ENCODE peak calls at places on chromosome 22, in nine cellular contexts. O is coronary artery; D is CD4-positive, alpha-beta T cell; M is dorsolateral prefrontal cortex; K is natural killer cell; W is neural crest cell; B is AG10803; C is endothelial cell; X is kidney. L is an unnamed sample.

GRCh38 chr22:17137226-17137625 is 16.1 kb upstream of the TMEM121B start:
- DNase-seq in M (no peak), C (no peak), O (no peak), K (no peak), B (no peak), D (no peak), W (no peak), X (no peak), L (no peak)

GRCh38 chr22:22955276-22955798 is 67.7 kb downstream of the IGLL5 start:
- DNase-seq in B (no peak), W (no peak), O (no peak), C (no peak), X (no peak), D (no peak), K (no peak), M (no peak), L (no peak)

GRCh38 chr22:25161916-25162530 is 37.6 kb upstream of the CRYBB3 start:
- DNase-seq in B (no peak), D (no peak), W (no peak), M (no peak), X (no peak), C (no peak), O (no peak), K (no peak), L (no peak)

GRCh38 chr22:33922268-33922667 is 2.0 kb upstream of the LARGE1 start:
- DNase-seq in D (no peak), O (no peak), B (no peak), K (no peak), W (peak), X (no peak), C (peak), M (peak), L (no peak)

GRCh38 chr22:47102648-47103047 is 340.2 kb downstream of the TBC1D22A start:
- DNase-seq in O (no peak), X (no peak), W (no peak), D (no peak), M (no peak), K (no peak), B (no peak), C (no peak), L (no peak)

GRCh38 chr22:39135092-39135896 is 17.2 kb downstream of the CBX7 start:
- DNase-seq in W (peak), M (no peak), C (peak), O (no peak), K (no peak), B (peak), D (no peak), X (no peak), L (peak)

GRCh38 chr22:48100685-48101417 is 1338.4 kb downstream of the TBC1D22A start:
- DNase-seq in B (no peak), K (no peak), W (no peak), C (no peak), D (no peak), M (no peak), O (peak), X (no peak), L (no peak)

GRCh38 chr22:27114186-27114585 is 456.8 kb downstream of the MIAT start:
- DNase-seq in O (peak), X (no peak), D (no peak), W (no peak), C (no peak), K (no peak), B (no peak), M (no peak), L (no peak)

GRCh38 chr22:33090836-33091235 is 32.7 kb upstream of the SYN3 start:
- DNase-seq in K (no peak), B (no peak), W (no peak), O (no peak), X (no peak), C (no peak), D (no peak), M (no peak), L (no peak)

GRCh38 chr22:22799561-22799960 is 88.1 kb upstream of the IGLL5 start:
- DNase-seq in C (no peak), X (no peak), D (no peak), M (no peak), O (no peak), K (no peak), B (no peak), W (no peak), L (no peak)

GRCh38 chr22:22822106-22822505 is 65.5 kb upstream of the IGLL5 start:
- DNase-seq in X (no peak), C (no peak), W (no peak), O (no peak), D (no peak), B (no peak), K (no peak), M (no peak), L (no peak)

GRCh38 chr22:30600925-30601324 is 6.0 kb upstream of the TCN2 start:
- DNase-seq in D (no peak), M (no peak), B (no peak), O (no peak), W (no peak), C (no peak), K (no peak), X (no peak), L (no peak)

GRCh38 chr22:40426671-40427070 is 56.3 kb downstream of the SGSM3 start:
- DNase-seq in M (no peak), K (no peak), C (no peak), X (no peak), D (no peak), O (no peak), B (peak), W (no peak), L (no peak)

GRCh38 chr22:34902335-34902734 is 163.6 kb upstream of the ISX start:
- DNase-seq in M (no peak), D (no peak), B (no peak), C (no peak), O (no peak), K (no peak), X (no peak), W (no peak), L (no peak)

GRCh38 chr22:33927752-33928151 is 7.5 kb upstream of the LARGE1 start:
- DNase-seq in D (no peak), M (no peak), X (no peak), B (no peak), C (no peak), W (no peak), O (no peak), K (no peak), L (no peak)

GRCh38 chr22:39680486-39680885 is 109.9 kb downstream of the CACNA1I start:
- DNase-seq in M (no peak), B (no peak), K (no peak), D (no peak), C (no peak), O (no peak), X (no peak), W (no peak), L (no peak)

GRCh38 chr22:17865183-17866055 is 91.2 kb upstream of the BID start:
- DNase-seq in D (no peak), O (no peak), K (no peak), B (no peak), W (no peak), X (no peak), C (no peak), M (no peak), L (no peak)

GRCh38 chr22:30574095-30574981 is at the start of gene GAL3ST1:
- DNase-seq in B (no peak), K (no peak), C (no peak), W (peak), O (no peak), X (peak), D (no peak), M (peak), L (no peak)

GRCh38 chr22:35560824-35561223 is 20.2 kb downstream of the RASD2 start:
- DNase-seq in W (no peak), M (no peak), K (no peak), O (no peak), B (no peak), D (no peak), X (no peak), C (no peak), L (no peak)

GRCh38 chr22:35021166-35021565 is 44.8 kb upstream of the ISX start:
- DNase-seq in W (no peak), K (no peak), X (no peak), D (no peak), M (no peak), C (no peak), B (no peak), O (no peak), L (no peak)

DNA sequence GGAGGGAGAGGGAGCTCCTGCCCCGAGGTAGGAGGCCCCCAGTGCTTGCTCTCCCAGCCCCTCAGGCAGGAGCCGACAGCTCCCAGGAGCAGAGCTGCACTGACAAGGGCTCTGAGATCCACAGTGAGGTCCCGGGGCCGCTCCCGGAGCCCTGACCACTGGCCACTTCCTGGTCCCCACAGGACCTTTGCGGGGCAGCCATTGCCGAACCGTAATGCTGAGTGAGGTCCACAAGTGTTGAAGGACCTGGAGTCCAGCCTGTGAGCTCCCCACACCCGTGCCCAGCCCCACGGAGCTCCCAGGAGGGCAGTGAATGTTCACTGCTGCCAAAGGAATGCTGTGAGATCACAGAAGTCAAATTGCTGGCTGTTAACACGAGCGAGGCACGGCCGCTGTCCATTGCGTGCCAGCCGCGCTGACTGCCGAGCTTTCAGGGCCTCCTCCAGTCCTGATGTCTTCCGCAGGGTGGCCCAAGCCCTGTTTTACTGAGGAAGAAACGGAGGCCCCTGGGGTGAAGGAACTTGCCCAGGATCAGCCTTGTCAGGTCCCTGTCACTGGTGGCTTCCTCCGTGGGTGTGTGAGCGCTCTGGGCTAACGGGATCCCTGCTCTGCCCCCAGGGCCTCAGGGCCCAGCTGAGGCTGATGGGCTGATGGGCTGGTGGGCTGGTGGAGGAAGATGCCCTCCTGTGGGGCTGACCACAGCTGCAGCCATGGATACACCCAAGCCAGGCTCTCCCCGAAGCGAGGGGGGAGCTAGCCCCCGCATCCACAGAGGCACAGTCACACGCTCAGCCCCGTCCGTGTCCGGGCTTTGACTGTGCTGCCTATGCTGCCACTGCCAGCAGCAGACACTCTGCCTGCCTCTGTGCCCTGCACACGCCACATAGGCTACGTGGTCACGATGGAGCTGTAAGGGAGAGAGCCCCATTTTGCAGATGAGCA is 70.8 kb downstream of the WNT7B start:
- DNase-seq in D (no peak), W (no peak), K (no peak), C (no peak), M (no peak), O (no peak), X (no peak), B (peak), L (peak)
- TF ChIP-seq CTCF in D (no peak), W (no peak), K (no peak), C (no peak), M (no peak), O (no peak), X (no peak), B (peak), L (peak)

GRCh38 chr22:29348956-29349355 is 33.5 kb upstream of the RASL10A start:
- DNase-seq in X (no peak), O (no peak), D (no peak), M (no peak), C (no peak), W (no peak), B (no peak), K (no peak), L (no peak)
- TF ChIP-seq CTCF in X (no peak), O (no peak), D (no peak), M (no peak), C (no peak), W (no peak), B (no peak), K (no peak), L (no peak)

GRCh38 chr22:50425179-50425916 is 49.5 kb downstream of the SBF1 start:
- DNase-seq in O (no peak), D (no peak), M (no peak), X (peak), W (no peak), K (no peak), B (no peak), C (no peak), L (no peak)

GRCh38 chr22:50420581-50420980 is 54.3 kb downstream of the SBF1 start:
- DNase-seq in C (no peak), K (no peak), D (no peak), B (no peak), O (no peak), M (no peak), X (peak), W (no peak), L (no peak)

GRCh38 chr22:50422961-50423815 is 51.6 kb downstream of the SBF1 start:
- DNase-seq in X (peak), W (no peak), K (no peak), M (no peak), D (no peak), O (no peak), C (no peak), B (no peak), L (no peak)

GRCh38 chr22:50422046-50422445 is 52.8 kb downstream of the SBF1 start:
- DNase-seq in D (no peak), W (no peak), O (no peak), K (no peak), M (no peak), B (no peak), C (no peak), X (peak), L (no peak)

DNA sequence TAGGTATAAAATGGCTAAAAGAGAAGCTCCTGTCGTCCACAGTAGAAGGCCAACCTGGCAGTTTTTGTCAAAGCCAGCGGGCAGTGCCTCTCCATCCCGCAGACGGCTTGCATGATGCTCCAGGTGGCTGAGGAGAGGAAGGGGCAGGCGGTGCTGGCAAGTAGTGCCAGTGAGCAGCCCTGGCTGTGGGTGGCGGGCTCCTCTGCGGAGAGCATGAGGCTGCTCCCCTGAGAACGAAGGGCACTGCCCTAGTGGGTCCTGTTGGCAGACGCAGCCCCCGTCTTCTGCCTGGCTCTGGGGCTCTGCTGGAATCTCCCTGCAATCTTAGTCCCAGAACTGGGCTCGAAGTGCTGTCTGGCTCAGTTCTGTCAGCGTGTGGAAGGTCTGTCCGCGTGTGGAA is 50.9 kb downstream of the SBF1 start:
- DNase-seq in B (no peak), M (no peak), X (peak), W (no peak), D (no peak), C (no peak), O (no peak), K (no peak), L (no peak)
- TF ChIP-seq CTCF in B (no peak), M (no peak), X (no peak), W (no peak), D (no peak), C (no peak), O (no peak), K (no peak), L (no peak)

GRCh38 chr22:21098099-21098671 is 52.4 kb downstream of the LRRC74B start:
- DNase-seq in C (no peak), W (no peak), X (no peak), M (no peak), D (no peak), B (no peak), O (no peak), K (no peak), L (no peak)
- TF ChIP-seq CTCF in C (no peak), W (no peak), X (no peak), M (no peak), D (no peak), B (no peak), O (no peak), K (no peak), L (peak)

DNA sequence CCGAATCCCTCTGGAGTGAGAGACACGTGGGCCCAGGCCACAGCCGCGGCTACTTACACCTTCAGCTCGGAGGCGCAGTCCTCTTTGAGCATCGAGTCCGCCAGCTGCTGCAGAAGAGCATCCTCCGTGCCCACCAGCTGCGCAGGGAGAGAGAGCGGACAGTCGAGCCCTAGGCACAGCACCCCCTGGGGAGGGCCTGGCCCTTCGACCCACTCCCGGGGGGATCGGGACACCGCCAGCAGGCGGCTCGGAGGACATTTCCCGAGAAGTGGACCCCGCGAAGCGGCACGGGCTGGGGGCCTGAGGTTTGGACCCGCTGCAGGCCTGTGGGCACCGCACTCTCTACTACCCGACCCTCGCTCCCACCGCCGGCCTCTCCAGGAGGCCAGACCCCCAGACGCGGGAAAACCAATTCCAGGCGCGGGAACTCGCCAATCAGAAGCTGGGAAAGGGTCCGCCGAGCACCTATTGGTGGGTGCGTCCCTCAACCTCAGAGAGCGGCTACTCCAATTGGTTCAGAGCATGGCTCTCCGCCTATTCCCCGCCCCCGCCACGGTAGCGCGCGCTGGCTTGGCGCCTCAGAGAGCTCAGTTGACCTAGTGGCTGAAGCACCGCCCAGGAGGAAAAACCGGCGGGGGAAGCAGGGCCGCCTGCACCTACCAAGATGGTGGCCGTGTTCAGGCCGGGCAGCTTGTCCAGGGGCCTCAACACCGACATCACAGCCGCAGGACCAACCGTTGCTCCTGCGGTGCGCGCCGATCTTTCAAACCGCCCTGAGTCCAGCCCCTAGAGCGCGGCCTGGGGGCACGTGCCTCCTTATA is at the start of gene CENPM:
- DNase-seq in X (peak), C (peak), M (peak), B (peak), K (peak), O (peak), D (peak), W (peak), L (peak)
- TF ChIP-seq CTCF in X (no peak), C (peak), M (peak), B (peak), K (no peak), O (no peak), D (peak), W (peak), L (peak)

GRCh38 chr22:19114984-19115552 is 7.1 kb downstream of the DGCR2 start:
- DNase-seq in M (no peak), W (no peak), K (no peak), B (no peak), C (no peak), O (no peak), D (no peak), X (no peak), L (no peak)

GRCh38 chr22:19117111-19117512 is 5.1 kb downstream of the DGCR2 start:
- DNase-seq in B (no peak), W (no peak), O (no peak), K (no peak), D (no peak), C (no peak), M (no peak), X (no peak), L (no peak)

GRCh38 chr22:19118601-19118880 is 3.7 kb downstream of the DGCR2 start:
- DNase-seq in C (no peak), O (no peak), B (no peak), M (no peak), W (no peak), K (no peak), D (no peak), X (no peak), L (no peak)

GRCh38 chr22:19113429-19113828 is 8.8 kb downstream of the DGCR2 start:
- DNase-seq in B (no peak), M (no peak), K (no peak), W (no peak), O (no peak), X (no peak), C (no peak), D (no peak), L (no peak)

GRCh38 chr22:19115628-19116027 is 6.6 kb downstream of the DGCR2 start:
- DNase-seq in C (no peak), K (no peak), M (no peak), O (no peak), B (no peak), X (no peak), W (no peak), D (no peak), L (no peak)
- TF ChIP-seq CTCF in C (no peak), K (no peak), M (no peak), O (no peak), B (no peak), X (no peak), W (no peak), D (no peak), L (peak)

DNA sequence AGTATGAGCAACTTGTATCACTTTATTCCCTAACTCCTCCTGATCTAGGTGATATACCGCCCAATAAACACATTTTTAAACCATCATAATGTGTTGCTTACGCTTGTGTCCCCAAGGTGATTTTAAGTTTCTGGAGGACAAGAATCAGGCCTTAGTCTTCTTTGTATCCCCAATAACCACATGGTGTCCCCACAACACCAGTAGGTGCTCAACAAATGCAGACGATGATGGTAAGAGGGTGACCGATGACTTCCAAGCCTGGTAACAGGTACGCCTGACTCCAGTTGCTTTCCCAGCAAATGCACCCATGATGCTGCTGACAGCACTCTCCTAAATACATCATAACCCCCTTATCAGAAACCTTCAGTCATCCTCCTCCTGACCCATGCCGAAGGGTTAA is 64.2 kb downstream of the EFCAB6 start:
- DNase-seq in O (no peak), B (no peak), X (no peak), D (no peak), W (no peak), M (no peak), C (no peak), K (no peak), L (no peak)
- TF ChIP-seq CTCF in O (no peak), B (peak), X (no peak), D (no peak), W (no peak), M (no peak), C (no peak), K (no peak), L (no peak)

GRCh38 chr22:19892249-19892879 is 37.7 kb upstream of the GNB1L start:
- DNase-seq in W (no peak), B (no peak), X (peak), D (peak), O (no peak), C (no peak), M (no peak), K (no peak), L (no peak)
- TF ChIP-seq CTCF in W (no peak), B (no peak), X (no peak), D (no peak), O (no peak), C (no peak), M (no peak), K (no peak), L (no peak)

DNA sequence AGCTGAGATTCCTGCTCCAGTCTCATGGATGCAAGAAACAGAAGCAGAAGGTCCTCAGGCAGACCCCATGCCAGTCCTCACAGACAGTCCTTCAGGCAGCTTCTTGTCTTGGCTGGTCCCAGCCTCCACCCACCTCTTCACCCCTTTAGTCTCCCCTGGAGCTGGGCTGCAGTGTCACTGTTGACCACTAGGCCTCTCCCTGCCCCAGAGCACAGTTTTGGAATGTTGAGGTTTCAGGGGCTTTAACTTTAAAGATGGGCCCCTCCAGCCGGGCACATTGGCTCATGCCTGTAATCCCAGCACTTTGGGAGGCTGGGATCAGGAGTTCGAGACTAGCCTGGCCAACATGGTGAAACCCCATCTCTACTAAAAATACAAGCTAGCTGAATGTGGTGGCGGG is 39.5 kb upstream of the GCAT start:
- DNase-seq in D (no peak), K (no peak), B (no peak), W (no peak), X (no peak), O (no peak), C (no peak), M (no peak), L (no peak)
- TF ChIP-seq CTCF in D (no peak), K (no peak), B (peak), W (peak), X (no peak), O (no peak), C (peak), M (no peak), L (peak)

L was measured in HFFc6.